ENCODE peak calls at places on chromosomes 7 and 10, in six cellular contexts. S, O, J, I, E and N are unnamed samples.

GRCh38 chr7:32474008-32474407 is 16.2 kb downstream of the LSM5 start:
- DNase-seq in S (no peak), O (no peak), J (no peak), I (no peak), E (no peak), N (no peak)

GRCh38 chr7:100886936-100887185 is 2.7 kb downstream of the UFSP1 start:
- DNase-seq in S (no peak), O (no peak), J (no peak), I (no peak), E (no peak), N (no peak)

GRCh38 chr7:77687100-77687746 is 9.0 kb upstream of the RSBN1L start:
- DNase-seq in S (no peak), O (no peak), J (no peak), I (no peak), E (no peak), N (no peak)

GRCh38 chr7:55593515-55594318 is 21.4 kb upstream of the VOPP1 start:
- DNase-seq in S (no peak), O (peak), J (peak), I (peak), E (peak), N (peak)

GRCh38 chr7:54992876-54993490 is 25.8 kb upstream of the EGFR start:
- DNase-seq in S (no peak), O (no peak), J (no peak), I (no peak), E (no peak), N (no peak)

GRCh38 chr7:7992502-7992901 is 23.9 kb downstream of the GLCCI1 start:
- DNase-seq in S (no peak), O (no peak), J (no peak), I (no peak), E (no peak), N (no peak)

GRCh38 chr7:14973712-14974428 is 71.3 kb upstream of the DGKB start:
- DNase-seq in S (no peak), O (no peak), J (no peak), I (no peak), E (no peak), N (no peak)

GRCh38 chr7:148588168-148588890 is 2.2 kb upstream of the C7orf33 start:
- DNase-seq in S (no peak), O (no peak), J (no peak), I (no peak), E (no peak), N (no peak)

GRCh38 chr10:89206402-89207180 is 526 bp downstream of the CH25H start:
- DNase-seq in S (no peak), O (peak), J (peak), I (peak), E (no peak), N (peak)

GRCh38 chr10:58137813-58138212 is 129.9 kb downstream of the IPMK start:
- DNase-seq in S (peak), O (no peak), J (no peak), I (no peak), E (no peak), N (peak)

GRCh38 chr10:18607503-18607902 is 43.9 kb downstream of the NSUN6 start:
- DNase-seq in S (no peak), O (no peak), J (no peak), I (no peak), E (peak), N (peak)

GRCh38 chr10:98516352-98516751 is 69.6 kb upstream of the HPS1 start:
- DNase-seq in S (no peak), O (no peak), J (no peak), I (no peak), E (no peak), N (no peak)